ENCODE peak calls at places on chromosomes 3 and 15, in nine cellular contexts. I, N, Z, B, V, K, J, Y and T are unnamed samples.

GRCh38 chr3:1469687-1470086 is 376.9 kb downstream of the CNTN6 start:
- DNase-seq in J (no peak), I (no peak), V (no peak), Z (no peak), B (no peak), K (no peak), N (no peak), Y (no peak), T (no peak)

GRCh38 chr15:57003418-57003817 is 85.0 kb downstream of the TCF12 start:
- DNase-seq in Z (no peak), J (peak), N (no peak), K (no peak), I (no peak), Y (peak), V (peak), B (no peak), T (peak)

GRCh38 chr15:48913141-48913540 is 35.2 kb downstream of the EID1 start:
- DNase-seq in Z (no peak), V (no peak), K (no peak), J (peak), B (no peak), N (no peak), I (no peak), Y (no peak), T (no peak)

GRCh38 chr15:71496336-71496955 is 313.9 kb upstream of the NR2E3 start:
- DNase-seq in Y (peak), N (no peak), Z (no peak), J (peak), V (no peak), I (no peak), K (no peak), B (no peak), T (peak)

GRCh38 chr15:76345880-76346665 is 9.5 kb downstream of the ISL2 start:
- DNase-seq in J (no peak), Z (peak), Y (no peak), K (peak), N (no peak), I (no peak), B (no peak), V (no peak), T (no peak)

GRCh38 chr3:115644391-115644790 is 21.1 kb downstream of the GAP43 start:
- DNase-seq in V (no peak), B (no peak), K (no peak), N (no peak), I (no peak), J (peak), Z (no peak), Y (peak), T (no peak)

GRCh38 chr15:84714816-84715215 is 1.1 kb downstream of the SEC11A start:
- DNase-seq in Y (no peak), Z (no peak), I (no peak), V (no peak), B (no peak), J (no peak), K (no peak), N (no peak), T (no peak)

GRCh38 chr15:90191795-90192494 is 9.2 kb upstream of the SEMA4B start:
- DNase-seq in J (peak), Z (peak), N (peak), V (no peak), Y (no peak), I (peak), K (peak), B (no peak), T (peak)

GRCh38 chr3:98326036-98326435 is 27.6 kb upstream of the OR5K4 start:
- DNase-seq in N (no peak), K (no peak), I (no peak), V (no peak), Z (no peak), B (no peak), J (no peak), Y (no peak), T (no peak)

GRCh38 chr15:39629906-39630305 is 49.0 kb downstream of the THBS1 start:
- DNase-seq in Z (no peak), V (no peak), Y (no peak), N (no peak), B (no peak), K (no peak), J (no peak), I (no peak), T (no peak)

GRCh38 chr15:79595995-79596622 is 164.0 kb downstream of the MINAR1 start:
- DNase-seq in B (no peak), V (peak), K (no peak), N (peak), Y (peak), J (peak), Z (peak), I (peak), T (peak)

GRCh38 chr3:25558106-25558505 is 106.6 kb downstream of the TOP2B start:
- DNase-seq in V (no peak), I (no peak), J (no peak), B (no peak), N (no peak), Y (no peak), Z (no peak), K (no peak), T (peak)

GRCh38 chr3:153901991-153902390 is 219.2 kb upstream of the ARHGEF26 start:
- DNase-seq in N (no peak), V (no peak), Z (no peak), B (no peak), Y (peak), I (no peak), K (no peak), J (peak), T (peak)

GRCh38 chr3:16587047-16587702 is 18.0 kb downstream of the DAZL start:
- DNase-seq in J (no peak), Y (peak), Z (no peak), N (no peak), B (no peak), K (no peak), I (no peak), V (no peak), T (no peak)

GRCh38 chr3:37765591-37766219 is 96.0 kb upstream of the CTDSPL start:
- DNase-seq in V (no peak), J (no peak), Z (no peak), K (peak), I (no peak), Y (no peak), N (no peak), B (no peak), T (peak)

GRCh38 chr3:13150624-13151023 is 77.4 kb upstream of the IQSEC1 start:
- DNase-seq in B (peak), Z (no peak), Y (no peak), J (no peak), I (no peak), N (no peak), K (peak), V (no peak), T (no peak)

GRCh38 chr15:68576253-68577236 is 2.2 kb upstream of the CORO2B start:
- DNase-seq in Y (no peak), N (no peak), J (no peak), I (peak), K (no peak), Z (no peak), V (no peak), B (peak), T (no peak)

GRCh38 chr3:13963137-13963886 is 83.4 kb upstream of the WNT7A start:
- DNase-seq in I (no peak), J (no peak), N (no peak), V (no peak), K (no peak), Y (no peak), Z (no peak), B (no peak), T (no peak)

GRCh38 chr3:111311709-111312235 is 230.2 kb upstream of the CD96 start:
- DNase-seq in K (no peak), I (no peak), V (no peak), N (no peak), J (peak), Y (peak), Z (no peak), B (no peak), T (peak)

GRCh38 chr15:29990035-29990434 is 92.7 kb upstream of the GOLGA8J start:
- DNase-seq in V (no peak), K (no peak), Z (no peak), I (no peak), J (no peak), Y (no peak), B (no peak), N (no peak), T (no peak)

GRCh38 chr15:91099616-91100560 is at the start of gene SV2B:
- DNase-seq in Y (no peak), K (no peak), I (peak), B (no peak), J (no peak), Z (peak), V (no peak), N (no peak), T (peak)

GRCh38 chr15:34584321-34584668 is 844 bp upstream of the GOLGA8B start:
- DNase-seq in Z (no peak), I (no peak), J (no peak), K (no peak), N (no peak), B (no peak), V (no peak), Y (no peak), T (no peak)

GRCh38 chr15:25171111-25171811 is 216.5 kb downstream of the SNRPN start:
- DNase-seq in Y (no peak), N (no peak), J (no peak), K (peak), I (no peak), Z (no peak), V (no peak), B (peak), T (no peak)

GRCh38 chr3:189099031-189099471 is 72.7 kb upstream of the TPRG1 start:
- DNase-seq in Z (no peak), K (peak), N (no peak), J (no peak), I (no peak), Y (peak), V (no peak), B (peak), T (no peak)

GRCh38 chr15:56798639-56799038 is 65.3 kb upstream of the ZNF280D start:
- DNase-seq in Y (no peak), J (no peak), Z (no peak), K (no peak), V (no peak), N (no peak), I (no peak), B (no peak), T (no peak)

GRCh38 chr3:21672303-21672702 is 78.7 kb downstream of the ZNF385D start:
- DNase-seq in J (peak), N (no peak), B (no peak), Y (peak), Z (no peak), K (no peak), I (no peak), V (peak), T (peak)

GRCh38 chr3:104711435-104711834 is 655.3 kb upstream of the ALCAM start:
- DNase-seq in K (no peak), Y (no peak), N (no peak), Z (no peak), B (no peak), V (no peak), I (no peak), J (no peak), T (no peak)

GRCh38 chr3:126745760-126746394 is 41.8 kb downstream of the CHCHD6 start:
- DNase-seq in V (no peak), Z (no peak), N (no peak), Y (no peak), J (peak), B (no peak), K (no peak), I (peak), T (no peak)